ENCODE peak calls at places on chromosomes 6 and 20, in nine cellular contexts. M is AG20443; W is CD4-positive, CD25-positive, alpha-beta regulatory T cell; O is AG10803; Q is AG09309; D is Right ventricle myocardium superior; J is NCI-H2171 treated with DMSO at 0.1 percent for 48 hours; E is lower lobe of right lung; X is activated T-helper 9 cell treated with anti-CD3 and anti-CD28 coated beads, Interleukin-2, amount 50 U/mL, for 16 hours. Z is an unnamed sample.

GRCh38 chr20:5113615-5113986 is 6.2 kb downstream of the PCNA start:
- DNase-seq in M (no peak), W (no peak), O (no peak), Q (no peak), D (no peak), J (peak), E (no peak), X (no peak), Z (no peak)

GRCh38 chr20:62631336-62632317 is 10.7 kb upstream of the SLCO4A1 start:
- DNase-seq in M (no peak), W (no peak), O (no peak), Q (no peak), D (no peak), J (peak), E (no peak), X (no peak), Z (no peak)

GRCh38 chr6:91098006-91098405 is 511.1 kb upstream of the MAP3K7 start:
- DNase-seq in M (no peak), W (no peak), O (no peak), Q (no peak), D (no peak), J (peak), E (no peak), X (no peak), Z (no peak)

GRCh38 chr6:54697423-54697822 is 149.1 kb upstream of the FAM83B start:
- DNase-seq in M (peak), W (no peak), O (peak), Q (no peak), D (no peak), J (no peak), E (no peak), X (no peak), Z (peak)

GRCh38 chr20:49318430-49319203 is 40.8 kb upstream of the ZNFX1 start:
- DNase-seq in M (no peak), W (no peak), O (no peak), Q (no peak), D (no peak), J (peak), E (peak), X (no peak), Z (no peak)

GRCh38 chr6:96939019-96939805 is 14.7 kb downstream of the KLHL32 start:
- DNase-seq in M (peak), W (no peak), O (peak), Q (peak), D (no peak), J (peak), E (no peak), X (no peak), Z (no peak)

GRCh38 chr20:20520776-20521175 is 152.9 kb downstream of the INSM1 start:
- DNase-seq in M (peak), W (no peak), O (peak), Q (peak), D (no peak), J (no peak), E (no peak), X (no peak), Z (no peak)

GRCh38 chr6:142377112-142377848 is 75.5 kb downstream of the ADGRG6 start:
- DNase-seq in M (no peak), W (no peak), O (no peak), Q (no peak), D (no peak), J (peak), E (no peak), X (no peak), Z (peak)

GRCh38 chr20:52269327-52269726 is 77.7 kb upstream of the ZFP64 start:
- DNase-seq in M (peak), W (no peak), O (peak), Q (no peak), D (no peak), J (peak), E (no peak), X (no peak), Z (no peak)

GRCh38 chr20:63428906-63429575 is 43.4 kb downstream of the KCNQ2 start:
- DNase-seq in M (no peak), W (no peak), O (no peak), Q (no peak), D (no peak), J (no peak), E (no peak), X (no peak), Z (no peak)

GRCh38 chr6:12403946-12404647 is 113.9 kb downstream of the EDN1 start:
- DNase-seq in M (peak), W (no peak), O (peak), Q (no peak), D (no peak), J (no peak), E (no peak), X (no peak), Z (no peak)

GRCh38 chr20:24651171-24651972 is 181.9 kb downstream of the SYNDIG1 start:
- DNase-seq in M (peak), W (no peak), O (peak), Q (peak), D (no peak), J (no peak), E (no peak), X (no peak), Z (no peak)

GRCh38 chr20:31560094-31560899 is 44.8 kb upstream of the ID1 start:
- DNase-seq in M (peak), W (peak), O (peak), Q (peak), D (peak), J (peak), E (peak), X (peak), Z (peak)

GRCh38 chr6:146047356-146047755 is 18.5 kb downstream of the GRM1 start:
- DNase-seq in M (no peak), W (no peak), O (no peak), Q (no peak), D (no peak), J (peak), E (no peak), X (no peak), Z (no peak)

GRCh38 chr20:50136822-50137599 is 16.5 kb downstream of the PEDS1 start:
- DNase-seq in M (no peak), W (no peak), O (no peak), Q (no peak), D (no peak), J (no peak), E (no peak), X (no peak), Z (no peak)

GRCh38 chr20:37945034-37945660 is 42.2 kb downstream of the VSTM2L start:
- DNase-seq in M (no peak), W (no peak), O (no peak), Q (no peak), D (no peak), J (no peak), E (no peak), X (no peak), Z (no peak)

GRCh38 chr20:45861157-45862075 is 4.0 kb downstream of the ZSWIM3 start:
- DNase-seq in M (no peak), W (no peak), O (no peak), Q (no peak), D (no peak), J (peak), E (no peak), X (no peak), Z (peak)

GRCh38 chr6:162177733-162178132 is 549.8 kb downstream of the PRKN start:
- DNase-seq in M (peak), W (no peak), O (no peak), Q (no peak), D (no peak), J (no peak), E (no peak), X (no peak), Z (peak)

GRCh38 chr6:116405147-116405546 is 34.4 kb downstream of the DSE start:
- DNase-seq in M (peak), W (no peak), O (peak), Q (no peak), D (no peak), J (no peak), E (no peak), X (no peak), Z (no peak)

Z was measured in T47D.